ENCODE peak calls at places on chromosomes 7 and 10, in six cellular contexts. P is stimulated activated effector memory CD8-positive, alpha-beta T cell treated with anti-CD3 and anti-CD28 coated beads, Interleukin-12 subunit alpha, Interleukin-12 subunit beta, amount 100 ng/mL, for 72 hours; B is CD8-positive, alpha-beta memory T cell; V is AG04450; A is head of caudate nucleus; N is MCF 10A. H is an unnamed sample.

GRCh38 chr7:54743580-54743979 is 15.4 kb downstream of the SEC61G start:
- DNase-seq in P (no peak), B (no peak), V (no peak), A (no peak), N (no peak), H (no peak)

GRCh38 chr7:778968-779451 is 51.9 kb upstream of the PRKAR1B start:
- DNase-seq in P (no peak), B (no peak), V (no peak), A (peak), N (no peak), H (no peak)

GRCh38 chr7:88111136-88111748 is 108.6 kb downstream of the SRI start:
- DNase-seq in P (no peak), B (peak), V (no peak), A (no peak), N (peak), H (peak)

GRCh38 chr7:137507096-137507495 is 163.6 kb upstream of the PTN start:
- DNase-seq in P (no peak), B (no peak), V (no peak), A (no peak), N (no peak), H (no peak)

GRCh38 chr7:105799677-105800076 is 76.7 kb downstream of the ATXN7L1 start:
- DNase-seq in P (no peak), B (no peak), V (no peak), A (no peak), N (no peak), H (no peak)

GRCh38 chr7:155279787-155280445 is 17.8 kb upstream of the INSIG1 start:
- DNase-seq in P (no peak), B (no peak), V (no peak), A (no peak), N (no peak), H (no peak)

GRCh38 chr7:36420307-36420706 is 30.6 kb downstream of the ANLN start:
- DNase-seq in P (no peak), B (no peak), V (no peak), A (no peak), N (no peak), H (no peak)

GRCh38 chr10:33414841-33415240 is 80.4 kb upstream of the NRP1 start:
- DNase-seq in P (no peak), B (no peak), V (no peak), A (no peak), N (no peak), H (no peak)

GRCh38 chr7:63521-64021 is 128.8 kb upstream of the FAM20C start:
- DNase-seq in P (no peak), B (no peak), V (no peak), A (no peak), N (no peak), H (no peak)

GRCh38 chr10:16663472-16663871 is 141.8 kb upstream of the C1QL3 start:
- DNase-seq in P (no peak), B (no peak), V (no peak), A (no peak), N (no peak), H (no peak)

GRCh38 chr7:116601426-116601825 is 70.6 kb upstream of the MET start:
- DNase-seq in P (no peak), B (no peak), V (no peak), A (no peak), N (no peak), H (no peak)

H was measured in foreskin keratinocyte.